ENCODE peak calls at places on chromosome 1, in six cellular contexts. One of them, this sample, is unnamed.

GRCh38 chr1:233972563-233972950 is 68.1 kb downstream of the SLC35F3 start:
- DNase-seq in psoas muscle: no peak
- DNase-seq in stomach: no peak
- DNase-seq in effector memory CD4-positive, alpha-beta T cell: no peak
- DNase-seq in GM23248: no peak
- DNase-seq in esophagus squamous epithelium: no peak
- DNase-seq in this sample: no peak

GRCh38 chr1:105556266-105556665 is 1500.2 kb upstream of the PRMT6 start:
- DNase-seq in psoas muscle: no peak
- DNase-seq in stomach: no peak
- DNase-seq in effector memory CD4-positive, alpha-beta T cell: no peak
- DNase-seq in GM23248: no peak
- DNase-seq in esophagus squamous epithelium: no peak
- DNase-seq in this sample: no peak

GRCh38 chr1:88204768-88205167 is 479.3 kb upstream of the PKN2 start:
- DNase-seq in psoas muscle: no peak
- DNase-seq in stomach: no peak
- DNase-seq in effector memory CD4-positive, alpha-beta T cell: no peak
- DNase-seq in GM23248: no peak
- DNase-seq in esophagus squamous epithelium: no peak
- DNase-seq in this sample: no peak

GRCh38 chr1:181349512-181349911 is 133.8 kb upstream of the CACNA1E start:
- DNase-seq in psoas muscle: no peak
- DNase-seq in stomach: peak; percentile 17
- DNase-seq in effector memory CD4-positive, alpha-beta T cell: no peak
- DNase-seq in GM23248: no peak
- DNase-seq in esophagus squamous epithelium: no peak
- DNase-seq in this sample: no peak

GRCh38 chr1:172826096-172826741 is 167.3 kb downstream of the FASLG start:
- DNase-seq in psoas muscle: no peak
- DNase-seq in stomach: no peak
- DNase-seq in effector memory CD4-positive, alpha-beta T cell: no peak
- DNase-seq in GM23248: peak; percentile 92
- DNase-seq in esophagus squamous epithelium: no peak
- DNase-seq in this sample: no peak

GRCh38 chr1:90391116-90391515 is 326.0 kb downstream of the BARHL2 start:
- DNase-seq in psoas muscle: no peak
- DNase-seq in stomach: no peak
- DNase-seq in effector memory CD4-positive, alpha-beta T cell: no peak
- DNase-seq in GM23248: no peak
- DNase-seq in esophagus squamous epithelium: no peak
- DNase-seq in this sample: no peak

GRCh38 chr1:66339944-66340343 is 194.0 kb upstream of the SGIP1 start:
- DNase-seq in psoas muscle: no peak
- DNase-seq in stomach: no peak
- DNase-seq in effector memory CD4-positive, alpha-beta T cell: no peak
- DNase-seq in GM23248: peak; percentile 38
- DNase-seq in esophagus squamous epithelium: no peak
- DNase-seq in this sample: no peak

GRCh38 chr1:94527447-94528031 is 14.0 kb downstream of the F3 start:
- DNase-seq in psoas muscle: no peak
- DNase-seq in stomach: no peak
- DNase-seq in effector memory CD4-positive, alpha-beta T cell: no peak
- DNase-seq in GM23248: peak; percentile 59
- DNase-seq in esophagus squamous epithelium: no peak
- DNase-seq in this sample: no peak

GRCh38 chr1:228825840-228826484 is 90.7 kb downstream of the RHOU start:
- DNase-seq in psoas muscle: no peak
- DNase-seq in stomach: no peak
- DNase-seq in effector memory CD4-positive, alpha-beta T cell: no peak
- DNase-seq in GM23248: no peak
- DNase-seq in esophagus squamous epithelium: no peak
- DNase-seq in this sample: no peak

GRCh38 chr1:10682114-10682445 is 114.4 kb downstream of the CASZ1 start:
- DNase-seq in psoas muscle: no peak
- DNase-seq in stomach: no peak
- DNase-seq in effector memory CD4-positive, alpha-beta T cell: no peak
- DNase-seq in GM23248: no peak
- DNase-seq in esophagus squamous epithelium: no peak
- DNase-seq in this sample: no peak

GRCh38 chr1:10679521-10680220 is 116.8 kb downstream of the CASZ1 start:
- DNase-seq in psoas muscle: no peak
- DNase-seq in stomach: peak; percentile 87
- DNase-seq in effector memory CD4-positive, alpha-beta T cell: no peak
- DNase-seq in GM23248: peak; percentile 57
- DNase-seq in esophagus squamous epithelium: no peak
- DNase-seq in this sample: peak; percentile 57

GRCh38 chr1:10680487-10680886 is 116.0 kb downstream of the CASZ1 start:
- DNase-seq in psoas muscle: no peak
- DNase-seq in stomach: peak; percentile 73
- DNase-seq in effector memory CD4-positive, alpha-beta T cell: no peak
- DNase-seq in GM23248: no peak
- DNase-seq in esophagus squamous epithelium: no peak
- DNase-seq in this sample: peak; percentile 77

GRCh38 chr1:10682449-10683365 is 113.7 kb downstream of the CASZ1 start:
- DNase-seq in psoas muscle: no peak
- DNase-seq in stomach: no peak
- DNase-seq in effector memory CD4-positive, alpha-beta T cell: no peak
- DNase-seq in GM23248: no peak
- DNase-seq in esophagus squamous epithelium: no peak
- DNase-seq in this sample: no peak

DNA sequence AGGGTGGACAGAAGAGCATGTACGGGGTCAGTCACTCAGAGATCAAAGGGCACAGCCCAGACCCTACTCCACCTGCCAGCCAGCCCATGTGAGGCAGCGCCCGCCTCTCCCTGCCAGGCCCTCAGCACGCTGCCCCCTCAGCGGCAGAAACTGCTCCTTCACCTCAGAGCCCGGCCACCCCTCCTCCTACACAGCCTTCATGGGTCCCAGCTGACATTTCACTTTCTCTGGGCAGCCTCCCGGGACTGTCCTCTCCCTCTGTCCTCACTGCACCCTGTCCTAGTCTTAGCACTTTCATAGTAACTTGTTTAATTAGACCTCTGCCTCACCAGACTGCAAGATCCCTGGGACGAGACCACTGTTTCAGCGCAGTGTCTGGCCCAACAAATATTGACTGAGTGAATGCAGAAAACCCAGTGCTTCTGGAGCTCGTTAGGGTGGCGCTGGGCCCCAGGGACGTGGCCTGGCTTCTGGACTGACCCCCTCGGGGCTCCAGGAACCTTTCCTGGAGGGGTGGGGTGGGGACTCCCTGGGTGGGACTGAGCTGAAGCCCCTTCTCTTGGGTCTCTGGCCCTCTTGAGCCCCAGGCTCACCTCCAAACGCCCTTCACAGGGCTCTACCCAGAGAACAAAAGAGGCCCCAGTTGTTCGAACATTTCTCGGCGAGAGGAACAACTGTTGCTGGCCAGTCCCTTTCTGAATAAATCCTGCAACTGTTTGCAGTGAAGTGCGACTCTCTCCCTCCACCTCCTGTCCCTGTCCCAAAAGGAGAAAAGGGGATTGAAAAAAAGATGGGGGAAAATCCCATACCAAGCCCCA is 114.9 kb downstream of the CASZ1 start:
- DNase-seq in psoas muscle: no peak
- DNase-seq in stomach: no peak
- DNase-seq in effector memory CD4-positive, alpha-beta T cell: no peak
- DNase-seq in GM23248: no peak
- DNase-seq in esophagus squamous epithelium: no peak
- DNase-seq in this sample: no peak
- H3K4me1 ChIP-seq in psoas muscle: peaks cover 100% of the 10 kb centered on the region
- H3K4me1 ChIP-seq in stomach: peaks cover 100% of the 10 kb centered on the region
- H3K4me1 ChIP-seq in effector memory CD4-positive, alpha-beta T cell: no peaks in the 10 kb centered on the region
- H3K4me1 ChIP-seq in GM23248: no peaks in the 10 kb centered on the region
- H3K4me1 ChIP-seq in esophagus squamous epithelium: peaks cover 100% of the 10 kb centered on the region
- H3K4me1 ChIP-seq in this sample: peaks cover 98% of the 10 kb centered on the region

DNA sequence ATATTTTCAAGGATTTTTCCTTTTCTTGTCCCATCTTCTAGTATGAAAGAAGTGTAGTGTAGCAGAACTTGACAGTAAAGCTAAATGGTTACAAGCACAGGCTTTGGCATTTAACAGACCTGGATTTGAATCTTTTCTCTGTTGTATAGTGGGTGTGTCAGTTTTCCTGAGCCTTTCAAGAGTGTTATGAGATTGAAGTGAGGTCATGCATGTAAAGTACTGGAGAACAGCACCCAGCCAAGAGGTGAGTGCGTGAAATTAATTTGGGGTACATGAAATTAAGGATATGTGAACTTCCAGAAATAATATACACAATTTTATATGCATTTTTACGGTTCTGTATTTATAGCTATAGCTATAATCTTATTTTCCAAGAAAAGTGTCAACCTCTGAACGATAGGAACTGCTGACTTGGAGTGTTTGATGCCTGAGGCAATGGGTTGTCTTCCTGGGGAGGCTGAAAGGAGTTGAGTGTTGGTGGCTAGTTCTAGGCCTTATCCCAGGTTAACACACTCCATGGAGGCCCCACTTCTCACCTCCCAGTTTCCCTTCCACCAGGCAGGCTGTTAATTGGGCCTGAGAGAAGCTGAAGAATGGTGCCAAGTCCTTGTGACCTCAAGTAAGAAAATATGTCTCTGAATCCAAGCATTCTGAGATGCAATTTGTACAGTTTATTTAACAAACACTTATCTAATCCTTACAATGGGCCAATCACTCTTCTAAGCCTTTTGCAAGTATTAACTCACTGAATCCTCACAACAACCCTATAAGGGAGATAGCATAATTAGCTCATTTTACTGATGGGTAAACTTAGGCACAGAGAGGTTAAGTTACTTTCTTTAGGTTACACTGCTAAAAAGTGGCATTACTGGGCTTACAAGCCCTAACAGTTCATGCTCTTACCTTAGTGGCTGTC is 4.4 kb downstream of the ROR1 start:
- DNase-seq in psoas muscle: no peak
- DNase-seq in stomach: no peak
- DNase-seq in effector memory CD4-positive, alpha-beta T cell: no peak
- DNase-seq in GM23248: no peak
- DNase-seq in esophagus squamous epithelium: no peak
- DNase-seq in this sample: no peak
- H3K4me1 ChIP-seq in psoas muscle: peaks cover 14% of the 10 kb centered on the region
- H3K4me1 ChIP-seq in stomach: peaks cover 71% of the 10 kb centered on the region
- H3K4me1 ChIP-seq in effector memory CD4-positive, alpha-beta T cell: peaks cover 6% of the 10 kb centered on the region
- H3K4me1 ChIP-seq in GM23248: peaks cover 22% of the 10 kb centered on the region
- H3K4me1 ChIP-seq in esophagus squamous epithelium: peaks cover 65% of the 10 kb centered on the region
- H3K4me1 ChIP-seq in this sample: peaks cover 16% of the 10 kb centered on the region

GRCh38 chr1:81034366-81034765 is 766.4 kb upstream of the ADGRL2 start:
- DNase-seq in psoas muscle: no peak
- DNase-seq in stomach: no peak
- DNase-seq in effector memory CD4-positive, alpha-beta T cell: no peak
- DNase-seq in GM23248: no peak
- DNase-seq in esophagus squamous epithelium: no peak
- DNase-seq in this sample: no peak

GRCh38 chr1:81029266-81029665 is 771.5 kb upstream of the ADGRL2 start:
- DNase-seq in psoas muscle: no peak
- DNase-seq in stomach: no peak
- DNase-seq in effector memory CD4-positive, alpha-beta T cell: no peak
- DNase-seq in GM23248: no peak
- DNase-seq in esophagus squamous epithelium: no peak
- DNase-seq in this sample: no peak

GRCh38 chr1:81032973-81033425 is 767.7 kb upstream of the ADGRL2 start:
- DNase-seq in psoas muscle: no peak
- DNase-seq in stomach: no peak
- DNase-seq in effector memory CD4-positive, alpha-beta T cell: no peak
- DNase-seq in GM23248: no peak
- DNase-seq in esophagus squamous epithelium: no peak
- DNase-seq in this sample: no peak

GRCh38 chr1:81032374-81032773 is 768.4 kb upstream of the ADGRL2 start:
- DNase-seq in psoas muscle: no peak
- DNase-seq in stomach: no peak
- DNase-seq in effector memory CD4-positive, alpha-beta T cell: no peak
- DNase-seq in GM23248: no peak
- DNase-seq in esophagus squamous epithelium: no peak
- DNase-seq in this sample: no peak

GRCh38 chr1:81030441-81030840 is 770.3 kb upstream of the ADGRL2 start:
- DNase-seq in psoas muscle: no peak
- DNase-seq in stomach: no peak
- DNase-seq in effector memory CD4-positive, alpha-beta T cell: no peak
- DNase-seq in GM23248: no peak
- DNase-seq in esophagus squamous epithelium: no peak
- DNase-seq in this sample: no peak
- H3K4me1 ChIP-seq in psoas muscle: no peaks in the 10 kb centered on the region
- H3K4me1 ChIP-seq in stomach: no peaks in the 10 kb centered on the region
- H3K4me1 ChIP-seq in effector memory CD4-positive, alpha-beta T cell: no peaks in the 10 kb centered on the region
- H3K4me1 ChIP-seq in GM23248: no peaks in the 10 kb centered on the region
- H3K4me1 ChIP-seq in esophagus squamous epithelium: no peaks in the 10 kb centered on the region
- H3K4me1 ChIP-seq in this sample: no peaks in the 10 kb centered on the region

GRCh38 chr1:156481527-156481926 is 19.0 kb downstream of the MEF2D start:
- DNase-seq in psoas muscle: no peak
- DNase-seq in stomach: no peak
- DNase-seq in effector memory CD4-positive, alpha-beta T cell: peak; percentile 28
- DNase-seq in GM23248: no peak
- DNase-seq in esophagus squamous epithelium: no peak
- DNase-seq in this sample: no peak
- H3K4me1 ChIP-seq in psoas muscle: peaks cover 99% of the 10 kb centered on the region
- H3K4me1 ChIP-seq in stomach: peaks cover 98% of the 10 kb centered on the region
- H3K4me1 ChIP-seq in effector memory CD4-positive, alpha-beta T cell: peaks cover 7% of the 10 kb centered on the region
- H3K4me1 ChIP-seq in GM23248: peaks cover 17% of the 10 kb centered on the region
- H3K4me1 ChIP-seq in esophagus squamous epithelium: peaks cover 91% of the 10 kb centered on the region
- H3K4me1 ChIP-seq in this sample: peaks cover 37% of the 10 kb centered on the region